ENCODE peak calls at places on chromosome 4, in nine cellular contexts. R, Q, J, H, Z, V, N, F and C are unnamed samples.
A peak's percentile ranks its signal among the peaks of the same experiment; 100 is the strongest.

GRCh38 chr4:142404191-142404611 is 441.9 kb downstream of the INPP4B start:
- DNase-seq in R (peak; percentile 53), Q (no peak), J (peak; percentile 49), H (no peak), Z (no peak), V (peak; percentile 81), N (no peak), F (peak; percentile 50), C (no peak)

GRCh38 chr4:22514431-22514830 is 1.4 kb downstream of the ADGRA3 start:
- DNase-seq in R (no peak), Q (no peak), J (no peak), H (no peak), Z (no peak), V (no peak), N (no peak), F (peak; percentile 41), C (no peak)

GRCh38 chr4:6877070-6877469 is 32.6 kb upstream of the TBC1D14 start:
- DNase-seq in R (no peak), Q (no peak), J (no peak), H (no peak), Z (no peak), V (no peak), N (no peak), F (no peak), C (no peak)

GRCh38 chr4:129403848-129404247 is 307.9 kb downstream of the C4orf33 start:
- DNase-seq in R (no peak), Q (no peak), J (no peak), H (no peak), Z (no peak), V (no peak), N (no peak), F (no peak), C (no peak)

GRCh38 chr4:66653937-66654336 is 891.4 kb downstream of the CENPC start:
- DNase-seq in R (no peak), Q (no peak), J (no peak), H (no peak), Z (no peak), V (no peak), N (no peak), F (no peak), C (no peak)

GRCh38 chr4:21205821-21206531 is 505.7 kb downstream of the PACRGL start:
- DNase-seq in R (peak; percentile 14), Q (no peak), J (no peak), H (no peak), Z (no peak), V (no peak), N (peak; percentile 7), F (no peak), C (no peak)

GRCh38 chr4:77699731-77700210 is 94.2 kb downstream of the CXCL13 start:
- DNase-seq in R (peak; percentile 96), Q (no peak), J (no peak), H (no peak), Z (no peak), V (no peak), N (peak; percentile 72), F (no peak), C (peak; percentile 81)

GRCh38 chr4:133156096-133156495 is 7.0 kb downstream of the PCDH10 start:
- DNase-seq in R (no peak), Q (no peak), J (no peak), H (no peak), Z (no peak), V (no peak), N (no peak), F (no peak), C (no peak)